ENCODE peak calls at places on chromosomes 13 and 19, in ten cellular contexts. I is breast epithelium, O is HepG2, F is Peyer's patch, D is tibial nerve, X is IMR-90, E is esophagus muscularis mucosa, H is sigmoid colon, R is transverse colon, T is heart left ventricle. G is an unnamed sample.

GRCh38 chr13:113849546-113849945 is 14.3 kb downstream of the GAS6 start:
- DNase-seq in I (no peak), O (no peak), F (no peak), D (no peak), X (no peak), E (no peak), H (no peak), R (no peak), T (no peak), G (no peak)

GRCh38 chr13:99356216-99357089 is 49.3 kb upstream of the GPR183 start:
- DNase-seq in I (no peak), O (no peak), F (peak; percentile 87), D (no peak), X (peak; percentile 87), E (peak; percentile 91), H (no peak), R (peak; percentile 45), T (no peak), G (no peak)

GRCh38 chr13:41833851-41834250 is 127.1 kb downstream of the VWA8 start:
- DNase-seq in I (no peak), O (no peak), F (no peak), D (no peak), X (peak; percentile 40), E (no peak), H (no peak), R (no peak), T (no peak), G (no peak)

GRCh38 chr19:19110410-19111137 is 27.7 kb downstream of the TMEM161A start:
- DNase-seq in I (no peak), O (no peak), F (no peak), D (no peak), X (no peak), E (no peak), H (no peak), R (no peak), T (no peak), G (no peak)

GRCh38 chr13:29749401-29750177 is 100.8 kb downstream of the UBL3 start:
- DNase-seq in I (no peak), O (no peak), F (no peak), D (no peak), X (peak; percentile 84), E (no peak), H (no peak), R (no peak), T (no peak), G (no peak)

GRCh38 chr19:48859711-48860572 is 8.5 kb downstream of the PLEKHA4 start:
- DNase-seq in I (no peak), O (no peak), F (no peak), D (no peak), X (no peak), E (no peak), H (no peak), R (no peak), T (no peak), G (no peak)

GRCh38 chr13:78764665-78765064 is 105.7 kb upstream of the OBI1 start:
- DNase-seq in I (no peak), O (no peak), F (no peak), D (no peak), X (no peak), E (no peak), H (no peak), R (no peak), T (no peak), G (no peak)

GRCh38 chr13:20828540-20829364 is 55.0 kb upstream of the EEF1AKMT1 start:
- DNase-seq in I (no peak), O (peak; percentile 38), F (no peak), D (no peak), X (peak; percentile 64), E (no peak), H (no peak), R (peak; percentile 12), T (no peak), G (no peak)

GRCh38 chr19:33085570-33086128 is 4.7 kb downstream of the GPATCH1 start:
- DNase-seq in I (no peak), O (no peak), F (no peak), D (no peak), X (no peak), E (no peak), H (no peak), R (no peak), T (no peak), G (no peak)

GRCh38 chr19:33086955-33087354 is 6.0 kb downstream of the GPATCH1 start:
- DNase-seq in I (no peak), O (no peak), F (no peak), D (no peak), X (no peak), E (no peak), H (no peak), R (no peak), T (no peak), G (no peak)

GRCh38 chr19:33075519-33075918 is 5.5 kb upstream of the GPATCH1 start:
- DNase-seq in I (no peak), O (no peak), F (no peak), D (no peak), X (no peak), E (no peak), H (no peak), R (no peak), T (no peak), G (no peak)

DNA sequence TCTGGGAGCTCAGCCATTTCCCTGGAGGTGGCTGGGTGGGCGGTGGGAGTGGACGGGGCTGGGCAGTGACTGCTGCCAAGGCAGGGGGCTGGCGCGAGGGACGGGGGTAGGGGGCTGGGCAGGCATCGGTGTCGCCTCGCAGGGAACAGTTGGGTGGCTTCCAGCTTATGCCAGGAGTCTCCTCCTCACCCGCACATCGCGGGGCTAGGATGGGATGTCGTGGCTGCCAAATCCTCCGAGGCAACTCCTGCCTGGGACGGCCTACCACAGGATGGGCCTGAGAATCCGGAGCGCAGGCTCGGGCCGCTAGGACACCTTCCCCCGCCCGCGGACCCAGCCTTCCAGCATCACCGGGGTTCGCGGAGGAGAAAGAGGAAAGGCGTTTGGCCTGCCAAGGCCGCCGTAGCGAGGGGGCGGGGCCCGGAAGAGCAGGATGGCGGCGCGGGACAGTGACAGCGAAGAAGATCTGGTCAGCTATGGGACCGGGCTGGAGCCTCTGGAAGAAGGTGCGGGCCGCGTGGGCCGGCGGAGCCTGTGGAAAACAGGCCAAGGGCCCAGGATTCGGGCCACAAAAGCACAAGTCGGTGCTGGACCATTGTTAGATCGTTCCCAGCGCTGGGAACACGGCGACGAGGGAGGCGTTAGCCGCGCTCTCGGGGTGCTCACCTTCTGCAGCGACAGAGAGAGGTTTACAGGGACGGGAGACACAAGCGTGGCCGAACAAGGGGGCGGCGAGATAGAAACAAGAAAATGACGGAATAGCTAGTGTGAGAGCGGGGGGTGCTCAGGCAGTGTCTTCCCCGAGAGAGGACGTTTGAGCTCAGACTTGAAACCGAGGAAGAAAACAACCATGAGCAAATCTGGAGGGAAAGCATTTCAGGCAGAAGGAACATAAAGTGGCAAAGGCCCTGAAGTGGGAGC is at the start of gene GPATCH1:
- DNase-seq in I (peak; percentile 85), O (peak; percentile 73), F (peak; percentile 95), D (peak; percentile 77), X (peak; percentile 73), E (peak; percentile 96), H (peak; percentile 92), R (peak; percentile 91), T (peak; percentile 93), G (peak; percentile 68)
- TF ChIP-seq POLR2A in I (peak; percentile 13), O (peak; percentile 65), F (peak; percentile 59), D (no peak), X (no peak), E (no peak), H (no peak), R (peak; percentile 62), T (peak; percentile 42), G (peak; percentile 33)

GRCh38 chr19:592101-592500 is 2.4 kb downstream of the HCN2 start:
- DNase-seq in I (no peak), O (no peak), F (no peak), D (no peak), X (no peak), E (no peak), H (no peak), R (no peak), T (peak; percentile 57), G (no peak)

GRCh38 chr19:595326-596262 is 5.9 kb downstream of the HCN2 start:
- DNase-seq in I (no peak), O (no peak), F (no peak), D (no peak), X (no peak), E (no peak), H (no peak), R (no peak), T (no peak), G (no peak)

GRCh38 chr19:593055-593454 is 3.4 kb downstream of the HCN2 start:
- DNase-seq in I (no peak), O (no peak), F (no peak), D (no peak), X (no peak), E (no peak), H (no peak), R (no peak), T (no peak), G (no peak)

GRCh38 chr19:594265-594870 is 4.7 kb downstream of the HCN2 start:
- DNase-seq in I (no peak), O (no peak), F (no peak), D (no peak), X (no peak), E (no peak), H (no peak), R (no peak), T (no peak), G (no peak)

DNA sequence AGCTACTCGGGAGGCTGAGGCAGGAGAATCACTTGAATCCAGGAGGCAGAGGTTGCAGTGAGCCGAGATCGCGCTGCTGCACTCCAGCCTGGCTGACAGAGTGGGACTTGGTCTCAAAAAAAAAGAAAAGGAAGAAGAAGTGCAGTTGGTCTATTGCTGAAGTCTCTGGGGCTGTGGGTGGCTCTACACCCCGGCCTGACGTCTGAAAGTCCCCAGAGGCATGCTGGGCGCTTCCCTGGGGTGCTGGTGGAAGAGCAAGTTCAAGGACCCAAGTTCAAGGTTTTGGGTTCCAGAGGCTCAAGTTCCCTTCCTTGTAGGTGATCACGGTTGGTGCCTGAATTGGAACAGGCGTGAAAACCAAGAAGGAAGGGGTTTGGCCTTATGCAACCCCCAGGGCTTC is 3.8 kb downstream of the HCN2 start:
- DNase-seq in I (no peak), O (no peak), F (no peak), D (no peak), X (no peak), E (no peak), H (no peak), R (no peak), T (no peak), G (no peak)
- H3K27me3 ChIP-seq in I (peaks cover 57% of the 10 kb centered on the region), O (peaks cover 16% of the 10 kb centered on the region), F (peaks cover 28% of the 10 kb centered on the region), D (peaks cover 72% of the 10 kb centered on the region), X (peaks cover 26% of the 10 kb centered on the region), E (peaks cover 87% of the 10 kb centered on the region), H (peaks cover 29% of the 10 kb centered on the region), R (peaks cover 88% of the 10 kb centered on the region), T (peaks cover 30% of the 10 kb centered on the region), G (peaks cover 44% of the 10 kb centered on the region)

GRCh38 chr13:31945202-31945978 is 86.2 kb upstream of the FRY start:
- DNase-seq in I (peak; percentile 71), O (no peak), F (peak; percentile 73), D (peak; percentile 31), X (peak; percentile 81), E (no peak), H (peak; percentile 79), R (peak; percentile 27), T (peak; percentile 81), G (peak; percentile 77)
- TF ChIP-seq POLR2A in I (no peak), O (no peak), F (peak; percentile 39), D (no peak), X (no peak), E (no peak), H (no peak), R (no peak), T (peak; percentile 39), G (peak; percentile 65)

GRCh38 chr19:6478815-6479214 is 2.8 kb downstream of the DENND1C start:
- DNase-seq in I (no peak), O (no peak), F (no peak), D (no peak), X (no peak), E (no peak), H (no peak), R (no peak), T (no peak), G (no peak)

GRCh38 chr19:6479836-6480398 is 1.7 kb downstream of the DENND1C start:
- DNase-seq in I (no peak), O (no peak), F (no peak), D (no peak), X (no peak), E (no peak), H (no peak), R (no peak), T (no peak), G (no peak)

GRCh38 chr19:6475321-6476108 is 6.1 kb downstream of the DENND1C start:
- DNase-seq in I (no peak), O (no peak), F (no peak), D (no peak), X (no peak), E (no peak), H (no peak), R (no peak), T (no peak), G (no peak)

GRCh38 chr19:6476155-6476895 is 5.3 kb downstream of the DENND1C start:
- DNase-seq in I (no peak), O (peak; percentile 88), F (peak; percentile 95), D (no peak), X (peak; percentile 10), E (no peak), H (no peak), R (peak; percentile 94), T (no peak), G (no peak)

GRCh38 chr19:6476896-6477431 is 4.6 kb downstream of the DENND1C start:
- DNase-seq in I (no peak), O (no peak), F (no peak), D (no peak), X (no peak), E (no peak), H (no peak), R (no peak), T (no peak), G (no peak)
- H3K27me3 ChIP-seq in I (peaks cover 23% of the 10 kb centered on the region), O (peaks cover 2% of the 10 kb centered on the region), F (no peaks in the 10 kb centered on the region), D (peaks cover 37% of the 10 kb centered on the region), X (peaks cover 12% of the 10 kb centered on the region), E (peaks cover 87% of the 10 kb centered on the region), H (peaks cover 21% of the 10 kb centered on the region), R (peaks cover 19% of the 10 kb centered on the region), T (peaks cover 44% of the 10 kb centered on the region), G (peaks cover 29% of the 10 kb centered on the region)